ENCODE peak calls at places on chromosomes 5 and 9, in eight cellular contexts. X is effector memory CD4-positive, alpha-beta T cell; T is pancreas; K is left ventricle myocardium inferior; N is GM06990; W is astrocyte; E is GM23338; P is CD8-positive, alpha-beta T cell. S is an unnamed sample.
A peak's percentile ranks its signal among the peaks of the same experiment; 100 is the strongest.

GRCh38 chr5:74631088-74631960 is 9.2 kb downstream of the ENC1 start:
- DNase-seq in E (peak; percentile 51), W (peak; percentile 92), K (no peak), P (peak; percentile 51), X (no peak), N (peak; percentile 82), T (no peak), S (peak; percentile 91)

GRCh38 chr5:15893866-15894265 is 285.7 kb downstream of the MARCHF11 start:
- DNase-seq in T (no peak), N (no peak), W (no peak), X (no peak), P (no peak), K (no peak), E (no peak), S (no peak)

GRCh38 chr5:8394965-8395364 is 526.0 kb downstream of the MTRR start:
- DNase-seq in N (no peak), T (no peak), P (no peak), W (no peak), X (no peak), E (peak; percentile 67), K (no peak), S (no peak)

GRCh38 chr9:124733964-124734740 is 37.0 kb downstream of the NR6A1 start:
- DNase-seq in W (no peak), K (no peak), T (no peak), X (no peak), P (no peak), E (no peak), N (no peak), S (peak; percentile 49)

GRCh38 chr5:143887901-143888648 is 76.1 kb downstream of the HMHB1 start:
- DNase-seq in X (no peak), P (no peak), T (no peak), N (no peak), K (no peak), E (no peak), W (peak; percentile 86), S (peak; percentile 17)

GRCh38 chr9:76161103-76161502 is 233.1 kb downstream of the RFK start:
- DNase-seq in P (no peak), K (no peak), W (peak; percentile 23), N (no peak), E (peak; percentile 32), X (no peak), T (no peak), S (no peak)

GRCh38 chr5:168881427-168882149 is 302.4 kb upstream of the PANK3 start:
- DNase-seq in N (no peak), E (peak; percentile 72), X (no peak), K (no peak), P (no peak), W (no peak), T (no peak), S (no peak)

GRCh38 chr5:177357459-177358332 is at the start of gene RGS14:
- DNase-seq in P (peak; percentile 84), W (peak; percentile 55), N (peak; percentile 80), E (no peak), K (peak; percentile 29), X (peak; percentile 55), T (peak; percentile 75), S (peak; percentile 61)

GRCh38 chr5:148855249-148856008 is 29.0 kb downstream of the ADRB2 start:
- DNase-seq in E (no peak), W (no peak), P (peak; percentile 55), K (no peak), X (no peak), N (no peak), T (no peak), S (no peak)

GRCh38 chr9:122095010-122095767 is 2.1 kb upstream of the TTLL11 start:
- DNase-seq in E (peak; percentile 86), X (no peak), W (no peak), N (peak; percentile 29), P (peak; percentile 60), T (no peak), K (no peak), S (peak; percentile 55)

GRCh38 chr9:137502008-137502913 is 43.1 kb upstream of the NSMF start:
- DNase-seq in T (peak; percentile 51), E (no peak), P (no peak), W (no peak), X (no peak), N (no peak), K (no peak), S (no peak)

GRCh38 chr5:33091571-33092363 is 349.0 kb upstream of the TARS1 start:
- DNase-seq in N (no peak), T (no peak), P (no peak), E (peak; percentile 6), K (no peak), X (no peak), W (peak; percentile 76), S (peak; percentile 46)

GRCh38 chr5:177325868-177326381 is 14.2 kb upstream of the MXD3 start:
- DNase-seq in P (no peak), X (no peak), T (no peak), N (no peak), W (no peak), E (peak; percentile 47), K (no peak), S (no peak)

GRCh38 chr5:36730537-36731216 is 124.3 kb downstream of the SLC1A3 start:
- DNase-seq in X (no peak), T (no peak), K (no peak), N (no peak), E (no peak), W (no peak), P (no peak), S (no peak)

GRCh38 chr5:78782728-78783127 is 134.2 kb upstream of the LHFPL2 start:
- DNase-seq in T (no peak), N (no peak), W (no peak), E (no peak), P (no peak), X (no peak), K (no peak), S (no peak)

GRCh38 chr9:108766786-108767185 is 89.0 kb downstream of the ACTL7B start:
- DNase-seq in E (no peak), X (no peak), P (no peak), W (no peak), N (no peak), T (no peak), K (no peak), S (no peak)

GRCh38 chr5:59767753-59768159 is 125.8 kb downstream of the PDE4D start:
- DNase-seq in K (no peak), P (no peak), W (peak; percentile 9), T (no peak), E (no peak), X (no peak), N (no peak), S (peak; percentile 88)

GRCh38 chr5:56175465-56175864 is 57.7 kb downstream of the ANKRD55 start:
- DNase-seq in N (no peak), E (peak; percentile 62), T (no peak), K (no peak), P (no peak), W (peak; percentile 80), X (no peak), S (peak; percentile 81)

GRCh38 chr9:131951905-131952304 is 127.8 kb downstream of the MED27 start:
- DNase-seq in N (no peak), X (no peak), T (no peak), W (peak; percentile 6), P (no peak), K (peak; percentile 49), E (no peak), S (no peak)

DNA sequence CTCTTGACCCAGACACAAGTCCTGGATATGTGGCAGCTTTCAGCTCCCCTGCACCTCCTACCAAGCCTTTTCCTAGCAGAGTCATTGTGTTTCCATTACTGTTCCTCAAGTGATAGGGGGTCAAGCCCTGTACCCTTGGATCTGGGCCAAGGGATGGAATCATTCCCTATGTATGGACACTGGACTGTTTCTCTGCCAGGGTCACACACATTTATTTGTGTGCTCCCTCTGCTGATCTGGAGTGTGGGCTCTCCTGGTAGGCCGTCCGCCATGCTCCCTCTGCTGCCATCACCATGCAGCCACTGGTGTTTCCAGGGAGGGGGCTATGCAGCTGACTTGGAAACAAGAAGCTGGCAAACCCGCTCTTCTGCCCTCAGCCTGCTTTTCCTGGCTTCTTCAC is 9.5 kb downstream of the GM2A start:
- DNase-seq in X (no peak), T (no peak), P (no peak), K (no peak), N (no peak), W (no peak), E (no peak), S (no peak)
- H3K36me3 ChIP-seq in X (peaks cover 14% of the 10 kb centered on the region), T (no peaks in the 10 kb centered on the region), P (peaks cover 10% of the 10 kb centered on the region), K (peaks cover 40% of the 10 kb centered on the region), N (peaks cover 21% of the 10 kb centered on the region), W (peaks cover 3% of the 10 kb centered on the region), E (peaks cover 5% of the 10 kb centered on the region), S (peaks cover 18% of the 10 kb centered on the region)

GRCh38 chr9:136163248-136163850 is 41.6 kb downstream of the LHX3 start:
- DNase-seq in E (no peak), W (no peak), X (no peak), T (peak; percentile 1), K (no peak), P (no peak), N (no peak), S (no peak)

GRCh38 chr9:136160939-136161610 is 42.4 kb upstream of the TMEM250 start:
- DNase-seq in W (no peak), X (no peak), E (no peak), T (peak; percentile 39), N (no peak), P (no peak), K (no peak), S (no peak)

GRCh38 chr9:136159851-136160250 is 41.2 kb upstream of the TMEM250 start:
- DNase-seq in K (no peak), X (no peak), P (no peak), W (no peak), T (peak; percentile 41), N (no peak), E (no peak), S (no peak)

GRCh38 chr9:136157477-136158265 is 39.0 kb upstream of the TMEM250 start:
- DNase-seq in K (no peak), P (no peak), T (peak; percentile 52), X (no peak), E (no peak), W (no peak), N (no peak), S (no peak)

GRCh38 chr9:136160321-136160938 is 41.8 kb upstream of the TMEM250 start:
- DNase-seq in X (no peak), N (no peak), T (peak; percentile 38), K (no peak), E (no peak), P (no peak), W (no peak), S (no peak)
- H3K27me3 ChIP-seq in X (peaks cover 8% of the 10 kb centered on the region), N (no peaks in the 10 kb centered on the region), T (no peaks in the 10 kb centered on the region), K (peaks cover 59% of the 10 kb centered on the region), E (no peaks in the 10 kb centered on the region), P (no peaks in the 10 kb centered on the region), W (peaks cover 9% of the 10 kb centered on the region), S (no peaks in the 10 kb centered on the region)

DNA sequence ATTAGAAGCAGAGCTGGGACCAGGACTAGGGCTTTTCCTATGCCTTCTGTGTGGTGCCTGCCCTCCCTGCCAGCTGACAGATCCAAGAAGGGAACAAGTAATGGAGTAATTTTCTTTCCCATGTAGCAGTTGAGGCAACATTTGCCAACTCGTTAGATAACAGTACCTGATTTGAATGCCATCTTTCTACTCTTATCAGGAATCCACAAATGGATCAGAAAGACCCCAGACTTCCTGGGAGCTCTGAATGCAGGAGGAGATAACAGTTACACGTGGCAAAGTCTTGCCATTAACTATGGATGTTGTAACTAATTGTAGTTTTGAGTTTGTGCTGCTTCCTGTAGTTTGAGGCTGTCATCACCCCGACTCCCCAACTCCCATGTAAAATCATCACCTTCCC is 39.2 kb downstream of the RCL1 start:
- DNase-seq in T (no peak), N (no peak), E (no peak), P (no peak), X (no peak), K (no peak), W (no peak), S (no peak)
- H3K36me3 ChIP-seq in T (no peaks in the 10 kb centered on the region), N (peaks cover 11% of the 10 kb centered on the region), E (no peaks in the 10 kb centered on the region), P (peaks cover 6% of the 10 kb centered on the region), X (no peaks in the 10 kb centered on the region), K (peaks cover 8% of the 10 kb centered on the region), W (peaks cover 3% of the 10 kb centered on the region), S (peaks cover 9% of the 10 kb centered on the region)

GRCh38 chr9:113677569-113677968 is 198.5 kb upstream of the ZNF618 start:
- DNase-seq in K (no peak), T (no peak), X (no peak), E (no peak), W (no peak), N (no peak), P (no peak), S (no peak)
- H3K27me3 ChIP-seq in K (peaks cover 13% of the 10 kb centered on the region), T (no peaks in the 10 kb centered on the region), X (peaks cover 4% of the 10 kb centered on the region), E (no peaks in the 10 kb centered on the region), W (no peaks in the 10 kb centered on the region), N (peaks cover 2% of the 10 kb centered on the region), P (no peaks in the 10 kb centered on the region), S (no peaks in the 10 kb centered on the region)